ENCODE peak calls at places on chromosomes 5 and 9, in eight cellular contexts. T, L, Y, A, O, C, R and B are unnamed samples. For H3K9me3 and H3K27me3, the result is how much of the 10 kb centered on the place peaks cover.

GRCh38 chr9:78011037-78011436 is 20.6 kb downstream of the GNAQ start:
- DNase-seq in C (no peak), T (no peak), L (no peak), R (no peak), Y (no peak), O (no peak), A (no peak), B (no peak)

GRCh38 chr5:44952376-44952775 is 143.6 kb downstream of the MRPS30 start:
- DNase-seq in O (no peak), A (peak), Y (no peak), R (no peak), C (no peak), L (peak), T (peak), B (peak)

GRCh38 chr9:14043491-14043890 is 270.4 kb downstream of the NFIB start:
- DNase-seq in O (no peak), C (no peak), Y (no peak), R (no peak), T (no peak), A (no peak), L (no peak), B (no peak)

GRCh38 chr5:157335534-157336422 is 69.9 kb downstream of the CYFIP2 start:
- DNase-seq in L (no peak), A (no peak), Y (no peak), R (no peak), C (peak), O (no peak), T (no peak), B (peak)

GRCh38 chr9:438961-439768 is 224.5 kb downstream of the DOCK8 start:
- DNase-seq in T (no peak), C (peak), O (peak), L (no peak), A (no peak), Y (no peak), R (no peak), B (peak)

GRCh38 chr5:62143268-62144229 is 162.5 kb upstream of the KIF2A start:
- DNase-seq in R (no peak), Y (no peak), C (no peak), L (peak), O (no peak), A (peak), T (peak), B (no peak)

GRCh38 chr5:453725-454481 is 10.9 kb downstream of the EXOC3 start:
- DNase-seq in O (no peak), A (no peak), L (no peak), R (peak), Y (no peak), C (peak), T (no peak), B (no peak)

GRCh38 chr5:102536323-102536928 is 37.6 kb upstream of the SLCO6A1 start:
- DNase-seq in O (no peak), A (no peak), Y (no peak), L (peak), C (no peak), R (no peak), T (no peak), B (no peak)

GRCh38 chr5:179135441-179136215 is 75.5 kb downstream of the ZNF354C start:
- DNase-seq in T (no peak), Y (no peak), O (no peak), C (no peak), A (no peak), L (no peak), R (no peak), B (no peak)

GRCh38 chr5:168364738-168365550 is 73.5 kb downstream of the WWC1 start:
- DNase-seq in A (peak), Y (no peak), L (no peak), T (peak), R (peak), C (no peak), O (no peak), B (peak)

GRCh38 chr5:149517461-149518122 is 33.6 kb downstream of the CSNK1A1 start:
- DNase-seq in A (peak), R (no peak), Y (no peak), L (no peak), T (peak), O (no peak), C (no peak), B (no peak)

GRCh38 chr5:76582252-76583162 is 40.7 kb downstream of the F2RL2 start:
- DNase-seq in C (no peak), R (peak), Y (no peak), T (no peak), A (no peak), L (no peak), O (no peak), B (no peak)

GRCh38 chr5:172071244-172071875 is 64.9 kb upstream of the FBXW11 start:
- DNase-seq in A (no peak), C (no peak), T (no peak), R (no peak), O (no peak), Y (no peak), L (no peak), B (no peak)

GRCh38 chr5:72956324-72957140 is 691 bp downstream of the FCHO2 start:
- DNase-seq in T (peak), O (peak), C (peak), A (peak), Y (no peak), R (peak), L (peak), B (peak)

GRCh38 chr5:170572453-170572852 is 68.6 kb downstream of the KCNIP1 start:
- DNase-seq in R (no peak), C (no peak), T (no peak), Y (no peak), L (no peak), O (no peak), A (no peak), B (peak)

GRCh38 chr5:143074414-143074996 is 304.3 kb downstream of the ARHGAP26 start:
- DNase-seq in R (no peak), T (no peak), O (no peak), C (no peak), L (no peak), A (no peak), Y (no peak), B (no peak)

GRCh38 chr9:32427111-32427873 is 42.8 kb downstream of the ACO1 start:
- DNase-seq in T (no peak), A (no peak), L (no peak), Y (no peak), O (no peak), C (no peak), R (peak), B (peak)

GRCh38 chr5:87076931-87077330 is 190.8 kb upstream of the RASA1 start:
- DNase-seq in L (no peak), A (no peak), C (no peak), Y (no peak), T (no peak), R (no peak), O (no peak), B (no peak)

GRCh38 chr5:177336112-177336511 is 15.4 kb downstream of the LMAN2 start:
- DNase-seq in C (no peak), R (no peak), Y (no peak), A (peak), O (no peak), L (peak), T (peak), B (peak)

GRCh38 chr9:137697193-137697592 is 78.4 kb downstream of the EHMT1 start:
- DNase-seq in R (no peak), L (no peak), O (no peak), T (no peak), A (no peak), C (no peak), Y (no peak), B (no peak)

GRCh38 chr5:154749496-154749895 is 5.7 kb upstream of the LARP1 start:
- DNase-seq in T (no peak), A (no peak), Y (no peak), C (no peak), O (no peak), R (no peak), L (no peak), B (no peak)

GRCh38 chr9:108811944-108812343 is 43.8 kb downstream of the ACTL7B start:
- DNase-seq in A (no peak), L (no peak), Y (no peak), T (no peak), O (no peak), R (no peak), C (no peak), B (no peak)

GRCh38 chr9:108813951-108814601 is 41.7 kb downstream of the ACTL7B start:
- DNase-seq in A (peak), C (no peak), Y (peak), L (peak), T (no peak), O (no peak), R (no peak), B (peak)

GRCh38 chr9:108815156-108815555 is 40.6 kb downstream of the ACTL7B start:
- DNase-seq in C (no peak), A (no peak), R (no peak), T (no peak), O (no peak), L (no peak), Y (no peak), B (no peak)

GRCh38 chr9:108812388-108812787 is 43.4 kb downstream of the ACTL7B start:
- DNase-seq in L (peak), Y (no peak), A (no peak), C (no peak), R (no peak), T (no peak), O (no peak), B (no peak)

GRCh38 chr9:108816037-108816436 is 39.7 kb downstream of the ACTL7B start:
- DNase-seq in L (peak), T (no peak), A (no peak), C (peak), Y (no peak), R (no peak), O (no peak), B (no peak)
- H3K4me3 ChIP-seq in L (no peak), T (no peak), A (no peak), C (no peak), Y (no peak), R (no peak), O (no peak), B (no peak)

GRCh38 chr9:100370064-100370723 is 17.5 kb upstream of the TEX10 start:
- DNase-seq in L (no peak), R (no peak), C (no peak), T (no peak), A (no peak), O (no peak), Y (no peak), B (no peak)
- H3K9me3 ChIP-seq in L (under half), R (under half), C (under half), T (under half), A (under half), O (under half), Y (under half), B (under half)

GRCh38 chr5:23649594-23649993 is 142.2 kb downstream of the PRDM9 start:
- DNase-seq in L (no peak), Y (no peak), O (no peak), C (no peak), T (no peak), A (no peak), R (no peak), B (no peak)

GRCh38 chr5:23648656-23649055 is 141.2 kb downstream of the PRDM9 start:
- DNase-seq in R (no peak), L (no peak), C (no peak), A (no peak), O (no peak), T (no peak), Y (no peak), B (peak)
- H3K27me3 ChIP-seq in R (under half), L (under half), C (under half), A (under half), O (under half), T (under half), Y (under half), B (under half)

GRCh38 chr9:88164870-88165269 is 26.6 kb upstream of the SPATA31C2 start:
- DNase-seq in R (no peak), Y (no peak), T (no peak), L (no peak), A (no peak), C (no peak), O (no peak), B (no peak)
- H3K4me3 ChIP-seq in R (no peak), Y (no peak), T (no peak), L (no peak), A (no peak), C (no peak), O (no peak), B (no peak)

GRCh38 chr5:2254880-2255750 is 372.4 kb upstream of the IRX4 start:
- DNase-seq in L (no peak), T (no peak), Y (no peak), R (no peak), O (no peak), A (no peak), C (no peak), B (no peak)
- H3K9me3 ChIP-seq in L (under half), T (under half), Y (under half), R (under half), O (under half), A (under half), C (under half), B (under half)

GRCh38 chr9:124477211-124478013 is 27.2 kb downstream of the ADGRD2 start:
- DNase-seq in A (peak), C (no peak), L (peak), Y (no peak), R (no peak), T (peak), O (no peak), B (no peak)

GRCh38 chr9:124475868-124476690 is 25.8 kb downstream of the ADGRD2 start:
- DNase-seq in T (no peak), A (no peak), R (no peak), L (peak), O (no peak), C (no peak), Y (no peak), B (no peak)

GRCh38 chr9:124479947-124480620 is 27.1 kb downstream of the NR5A1 start:
- DNase-seq in A (no peak), O (no peak), T (no peak), Y (no peak), L (no peak), C (no peak), R (no peak), B (no peak)

GRCh38 chr9:124479371-124479770 is 27.8 kb downstream of the NR5A1 start:
- DNase-seq in C (no peak), R (no peak), Y (no peak), L (no peak), A (no peak), T (no peak), O (no peak), B (no peak)

GRCh38 chr9:124478014-124478753 is 27.9 kb downstream of the ADGRD2 start:
- DNase-seq in A (peak), L (no peak), Y (no peak), O (no peak), C (no peak), T (peak), R (no peak), B (no peak)
- H3K27me3 ChIP-seq in A (under half), L (under half), Y (under half), O (under half), C (half or more), T (under half), R (under half), B (under half)